ENCODE peak calls at places on chromosomes 4 and X, in nine cellular contexts. Z, L, C, E, B, H, F, V and N are unnamed samples.

GRCh38 chr4:87933337-87933736 is 42.2 kb upstream of the SPP1 start:
- DNase-seq in C (no peak), E (no peak), B (no peak), V (no peak), H (no peak), F (no peak), Z (no peak), L (no peak), N (no peak)

GRCh38 chrX:40273356-40274050 is 175.7 kb upstream of the BCOR start:
- DNase-seq in E (peak), H (no peak), F (no peak), V (no peak), C (no peak), B (no peak), L (no peak), Z (no peak), N (peak)

GRCh38 chr4:55993994-55994657 is 45.4 kb downstream of the CEP135 start:
- DNase-seq in F (peak), C (no peak), H (no peak), L (no peak), Z (no peak), V (no peak), B (no peak), E (no peak), N (no peak)

GRCh38 chr4:138870739-138871633 is 144.6 kb upstream of the NOCT start:
- DNase-seq in B (peak), E (peak), H (peak), Z (peak), V (peak), L (peak), C (no peak), F (peak), N (peak)

GRCh38 chrX:68795741-68796140 is 33.1 kb upstream of the EFNB1 start:
- DNase-seq in V (no peak), H (no peak), F (no peak), E (no peak), Z (no peak), L (no peak), B (no peak), C (no peak), N (no peak)

GRCh38 chr4:185771696-185772390 is 40.2 kb downstream of the SORBS2 start:
- DNase-seq in E (peak), H (no peak), C (no peak), B (no peak), F (no peak), Z (no peak), V (no peak), L (no peak), N (no peak)

GRCh38 chrX:110678591-110678990 is 117.0 kb downstream of the CHRDL1 start:
- DNase-seq in L (no peak), C (no peak), Z (no peak), H (no peak), V (no peak), B (no peak), E (no peak), F (no peak), N (no peak)

GRCh38 chrX:100654256-100654655 is 10.3 kb downstream of the SRPX2 start:
- DNase-seq in F (no peak), E (peak), V (no peak), C (no peak), Z (no peak), H (no peak), L (no peak), B (no peak), N (no peak)

GRCh38 chrX:50157545-50158125 is 43.2 kb downstream of the AKAP4 start:
- DNase-seq in L (no peak), C (no peak), B (no peak), E (peak), V (no peak), Z (no peak), F (no peak), H (no peak), N (no peak)